ENCODE peak calls at places on chromosome 22, in five cellular contexts. G, Q, Z, N and A are unnamed samples.
A peak's percentile ranks its signal among the peaks of the same experiment; 100 is the strongest.

GRCh38 chr22:37575490-37576003 is 4.3 kb downstream of the LGALS2 start:
- DNase-seq in G (no peak), Q (no peak), Z (no peak), N (no peak), A (no peak)

GRCh38 chr22:29997516-29997915 is 82.7 kb upstream of the HORMAD2 start:
- DNase-seq in G (no peak), Q (no peak), Z (no peak), N (no peak), A (no peak)

GRCh38 chr22:48559647-48560388 is 1267.9 kb downstream of the BRD1 start:
- DNase-seq in G (no peak), Q (no peak), Z (no peak), N (no peak), A (no peak)

GRCh38 chr22:49953027-49953679 is 7.4 kb upstream of the PIM3 start:
- DNase-seq in G (no peak), Q (no peak), Z (no peak), N (no peak), A (no peak)

GRCh38 chr22:50191041-50191740 is 5.5 kb downstream of the TRABD start:
- DNase-seq in G (peak; percentile 41), Q (peak; percentile 78), Z (no peak), N (no peak), A (no peak)

GRCh38 chr22:24392218-24392931 is 35.0 kb upstream of the ADORA2A start:
- DNase-seq in G (no peak), Q (peak; percentile 62), Z (no peak), N (no peak), A (peak; percentile 39)

GRCh38 chr22:44658371-44658953 is 43.5 kb upstream of the PRR5 start:
- DNase-seq in G (peak; percentile 84), Q (peak; percentile 28), Z (peak; percentile 52), N (peak; percentile 18), A (peak; percentile 94)

GRCh38 chr22:30044369-30044768 is 35.9 kb upstream of the HORMAD2 start:
- DNase-seq in G (no peak), Q (peak; percentile 45), Z (no peak), N (peak; percentile 95), A (peak; percentile 83)

GRCh38 chr22:31105282-31105929 is 2.0 kb downstream of the SELENOM start:
- DNase-seq in G (no peak), Q (no peak), Z (no peak), N (no peak), A (no peak)

GRCh38 chr22:49968313-49968830 is 7.8 kb downstream of the PIM3 start:
- DNase-seq in G (peak; percentile 28), Q (peak; percentile 33), Z (peak; percentile 36), N (no peak), A (no peak)

GRCh38 chr22:26714971-26715370 is 57.6 kb downstream of the MIAT start:
- DNase-seq in G (no peak), Q (no peak), Z (no peak), N (no peak), A (no peak)

DNA sequence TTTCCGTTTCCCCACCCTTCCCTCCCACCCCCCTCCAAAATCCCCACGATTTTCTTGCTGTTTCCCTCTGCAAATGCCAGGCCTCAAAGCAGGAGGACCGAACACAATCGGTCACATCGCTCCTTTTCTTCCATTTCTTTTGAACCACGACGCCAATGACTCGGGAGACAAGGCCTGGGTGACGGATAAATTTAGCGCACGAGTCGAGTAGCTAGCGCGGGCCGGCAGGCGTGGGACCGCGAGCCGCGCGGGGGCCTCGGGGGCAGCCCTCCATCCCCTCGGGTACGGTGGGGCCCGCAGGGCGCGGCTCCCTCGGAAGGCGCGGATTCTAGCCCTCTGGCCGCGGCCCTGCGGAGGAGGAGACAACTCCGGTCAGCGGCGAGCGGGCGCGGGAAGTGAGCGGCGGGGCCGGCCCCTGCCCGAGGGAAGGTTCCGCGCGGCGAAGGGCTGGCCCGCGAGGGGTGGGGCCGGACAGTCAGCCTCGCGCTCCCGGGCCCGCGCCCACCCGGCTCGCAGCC is 413 bp downstream of the JOSD1 start:
- DNase-seq in G (peak; percentile 79), Q (peak; percentile 82), Z (peak; percentile 85), N (no peak), A (peak; percentile 46)
- H3K4me3 ChIP-seq in G (peak overlapping the region; percentile 94), Q (peak overlapping the region; percentile 65), Z (peak overlapping the region; percentile 67), N (peak overlapping the region; percentile 86), A (peak overlapping the region; percentile 81)

GRCh38 chr22:42645341-42645937 is 3.8 kb downstream of the CYB5R3 start:
- DNase-seq in G (no peak), Q (no peak), Z (no peak), N (no peak), A (no peak)
- H3K4me3 ChIP-seq in G (peak overlapping the region; percentile 67), Q (no peak overlapping the region), Z (peak overlapping the region; percentile 26), N (no peak overlapping the region), A (peak overlapping the region; percentile 31)

GRCh38 chr22:32203181-32204105 is 1.4 kb downstream of the RFPL2 start:
- DNase-seq in G (no peak), Q (peak; percentile 47), Z (no peak), N (no peak), A (no peak)
- H3K4me3 ChIP-seq in G (peak overlapping the region; percentile 1), Q (peak overlapping the region; percentile 58), Z (peak overlapping the region; percentile 33), N (no peak overlapping the region), A (no peak overlapping the region)

GRCh38 chr22:36364255-36365019 is 23.3 kb downstream of the MYH9 start:
- DNase-seq in G (no peak), Q (no peak), Z (no peak), N (no peak), A (no peak)

GRCh38 chr22:36363378-36363931 is 24.3 kb downstream of the MYH9 start:
- DNase-seq in G (no peak), Q (no peak), Z (no peak), N (no peak), A (no peak)

GRCh38 chr22:36360871-36361383 is 26.8 kb downstream of the MYH9 start:
- DNase-seq in G (no peak), Q (no peak), Z (no peak), N (no peak), A (peak; percentile 47)

GRCh38 chr22:36362077-36362476 is 25.7 kb downstream of the MYH9 start:
- DNase-seq in G (no peak), Q (no peak), Z (no peak), N (no peak), A (no peak)

DNA sequence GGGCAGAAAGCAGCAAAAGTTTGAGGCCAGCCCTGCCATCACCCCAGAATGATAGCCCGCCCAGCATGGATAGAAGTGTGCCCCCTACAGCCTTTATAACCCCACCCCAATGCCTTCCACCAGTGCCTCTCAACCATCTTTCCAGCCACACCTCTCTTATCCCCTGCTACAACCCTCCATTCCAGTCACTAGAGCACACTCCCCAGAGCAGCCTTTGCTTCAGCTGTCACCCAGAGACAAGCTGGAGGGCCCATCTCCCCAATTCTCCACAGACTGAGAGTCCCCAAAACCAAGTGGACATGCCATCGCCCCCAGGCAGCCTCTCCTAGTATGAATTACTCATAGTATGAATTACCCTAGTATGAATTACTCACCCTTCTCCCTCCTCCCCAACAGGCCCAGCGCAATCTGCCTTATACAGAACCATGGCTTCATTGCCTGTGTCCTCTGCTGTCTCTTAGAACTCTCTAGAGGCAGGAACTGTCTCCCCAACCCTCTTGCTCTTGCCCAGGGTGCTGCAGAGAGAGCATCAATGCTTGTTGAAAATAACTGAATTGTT is 24.9 kb downstream of the MYH9 start:
- DNase-seq in G (no peak), Q (no peak), Z (no peak), N (no peak), A (no peak)
- H3K4me3 ChIP-seq in G (no peak overlapping the region), Q (no peak overlapping the region), Z (no peak overlapping the region), N (no peak overlapping the region), A (no peak overlapping the region)

GRCh38 chr22:23381661-23382427 is 198.2 kb downstream of the IGLL1 start:
- DNase-seq in G (no peak), Q (no peak), Z (no peak), N (no peak), A (no peak)
- H3K4me3 ChIP-seq in G (no peak overlapping the region), Q (no peak overlapping the region), Z (no peak overlapping the region), N (no peak overlapping the region), A (no peak overlapping the region)

DNA sequence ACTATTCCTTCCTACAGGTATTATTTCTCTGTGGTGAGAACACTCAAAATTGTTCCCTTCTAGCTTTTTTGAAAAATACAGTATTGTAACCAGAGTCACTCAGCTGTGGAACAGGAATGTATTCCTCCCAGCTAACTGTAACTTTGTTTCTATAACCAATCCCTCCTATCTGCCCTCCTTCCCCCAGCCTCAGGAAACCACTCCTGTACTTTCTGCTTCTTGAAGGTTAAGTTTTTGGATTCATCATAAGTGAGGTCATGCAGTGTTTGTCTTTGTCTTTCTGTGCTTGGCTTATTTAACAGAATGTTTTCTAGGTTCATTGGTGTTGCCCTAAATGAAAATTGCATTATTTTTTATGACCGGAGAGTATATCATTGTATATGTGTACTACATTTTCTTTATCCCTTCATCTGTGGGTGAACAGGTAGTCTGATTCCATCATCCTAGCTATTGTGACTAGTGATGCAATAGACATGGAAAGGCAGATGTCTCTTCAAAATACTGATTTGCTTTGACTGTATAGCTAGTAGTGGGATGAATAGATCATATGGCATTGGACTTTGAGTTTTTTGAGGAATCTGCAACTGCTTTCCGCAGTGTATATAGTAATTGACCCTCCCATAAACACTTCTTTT is 112.9 kb upstream of the GRK3 start:
- DNase-seq in G (no peak), Q (no peak), Z (no peak), N (no peak), A (no peak)
- H3K4me3 ChIP-seq in G (no peak overlapping the region), Q (no peak overlapping the region), Z (no peak overlapping the region), N (no peak overlapping the region), A (peak overlapping the region; percentile 35)